ENCODE peak calls at places on chromosomes 5 and 9, in seven cellular contexts. M, R, N, U, K, H and Q are unnamed samples.

GRCh38 chr5:32538031-32538547 is 47.3 kb upstream of the SUB1 start:
- DNase-seq in M (peak), R (no peak), N (peak), U (no peak), K (no peak), H (no peak), Q (no peak)

GRCh38 chr5:138955013-138955660 is 80.0 kb upstream of the LRRTM2 start:
- DNase-seq in M (peak), R (no peak), N (no peak), U (peak), K (peak), H (peak), Q (no peak)

GRCh38 chr5:167939686-167940085 is 351.8 kb upstream of the WWC1 start:
- DNase-seq in M (no peak), R (peak), N (no peak), U (no peak), K (no peak), H (no peak), Q (no peak)

GRCh38 chr5:73641811-73642210 is 15.8 kb downstream of the ARHGEF28 start:
- DNase-seq in M (no peak), R (no peak), N (no peak), U (peak), K (no peak), H (no peak), Q (no peak)

GRCh38 chr9:94728719-94729118 is 2.2 kb downstream of the AOPEP start:
- DNase-seq in M (no peak), R (no peak), N (no peak), U (no peak), K (no peak), H (no peak), Q (no peak)

GRCh38 chr5:175381116-175381515 is 62.9 kb downstream of the DRD1 start:
- DNase-seq in M (no peak), R (no peak), N (no peak), U (no peak), K (no peak), H (no peak), Q (no peak)

GRCh38 chr5:14663734-14664269 is 716 bp upstream of the OTULIN start:
- DNase-seq in M (peak), R (no peak), N (peak), U (peak), K (peak), H (peak), Q (no peak)

GRCh38 chr5:73841641-73842040 is 215.6 kb downstream of the ARHGEF28 start:
- DNase-seq in M (no peak), R (no peak), N (no peak), U (no peak), K (no peak), H (no peak), Q (no peak)

GRCh38 chr9:24712190-24712589 is 166.5 kb upstream of the IZUMO3 start:
- DNase-seq in M (no peak), R (no peak), N (no peak), U (no peak), K (no peak), H (no peak), Q (no peak)

GRCh38 chr9:83622433-83622813 is 520 bp upstream of the IDNK start:
- DNase-seq in M (no peak), R (no peak), N (no peak), U (no peak), K (no peak), H (no peak), Q (no peak)

GRCh38 chr9:114316605-114317230 is 6.2 kb upstream of the ORM1 start:
- DNase-seq in M (no peak), R (peak), N (no peak), U (peak), K (no peak), H (no peak), Q (no peak)

GRCh38 chr5:14718778-14719177 is 54.3 kb downstream of the OTULIN start:
- DNase-seq in M (no peak), R (no peak), N (no peak), U (no peak), K (no peak), H (no peak), Q (no peak)

GRCh38 chr9:111066427-111066826 is 28.2 kb upstream of the LPAR1 start:
- DNase-seq in M (no peak), R (no peak), N (no peak), U (no peak), K (no peak), H (no peak), Q (peak)

GRCh38 chr5:38008198-38008597 is 168.4 kb upstream of the GDNF start:
- DNase-seq in M (no peak), R (no peak), N (no peak), U (no peak), K (peak), H (no peak), Q (no peak)

GRCh38 chr5:125043781-125044391 is 297.4 kb upstream of the ZNF608 start:
- DNase-seq in M (no peak), R (peak), N (peak), U (no peak), K (peak), H (peak), Q (peak)

GRCh38 chr5:143066556-143067281 is 296.5 kb downstream of the ARHGAP26 start:
- DNase-seq in M (no peak), R (no peak), N (no peak), U (no peak), K (no peak), H (peak), Q (no peak)

GRCh38 chr9:137411670-137412380 is 11.1 kb downstream of the EXD3 start:
- DNase-seq in M (peak), R (peak), N (peak), U (no peak), K (peak), H (peak), Q (peak)

GRCh38 chr9:88852794-88853193 is 138.5 kb upstream of the S1PR3 start:
- DNase-seq in M (no peak), R (peak), N (peak), U (no peak), K (peak), H (no peak), Q (peak)

GRCh38 chr5:141338538-141339306 is at the start of gene PCDHGA2:
- DNase-seq in M (no peak), R (peak), N (peak), U (peak), K (peak), H (no peak), Q (peak)

GRCh38 chr9:121598167-121599000 is 53.0 kb upstream of the DAB2IP start:
- DNase-seq in M (no peak), R (peak), N (peak), U (no peak), K (peak), H (peak), Q (peak)

GRCh38 chr9:136965771-136966484 is 11.4 kb upstream of the PTGDS start:
- DNase-seq in M (no peak), R (no peak), N (no peak), U (no peak), K (no peak), H (no peak), Q (no peak)

GRCh38 chr5:172716796-172717313 is 54.1 kb downstream of the DUSP1 start:
- DNase-seq in M (peak), R (peak), N (peak), U (peak), K (peak), H (peak), Q (peak)

GRCh38 chr9:91378695-91379127 is 17.0 kb upstream of the AUH start:
- DNase-seq in M (no peak), R (peak), N (peak), U (no peak), K (peak), H (no peak), Q (peak)

GRCh38 chr9:116697341-116697740 is 10.2 kb downstream of the TRIM32 start:
- DNase-seq in M (no peak), R (peak), N (peak), U (no peak), K (peak), H (no peak), Q (no peak)

GRCh38 chr9:112856843-112857242 is 33.8 kb downstream of the SLC46A2 start:
- DNase-seq in M (no peak), R (no peak), N (no peak), U (no peak), K (no peak), H (no peak), Q (no peak)

GRCh38 chr5:91503321-91503720 is 120.2 kb upstream of the ARRDC3 start:
- DNase-seq in M (no peak), R (no peak), N (no peak), U (no peak), K (no peak), H (no peak), Q (no peak)

GRCh38 chr5:159337291-159337974 is 7.1 kb upstream of the IL12B start:
- DNase-seq in M (no peak), R (peak), N (peak), U (no peak), K (peak), H (no peak), Q (peak)

GRCh38 chr9:16257604-16258003 is 612.9 kb downstream of the BNC2 start:
- DNase-seq in M (no peak), R (no peak), N (peak), U (no peak), K (peak), H (no peak), Q (no peak)

GRCh38 chr5:66454186-66455078 is 141.8 kb upstream of the MAST4 start:
- DNase-seq in M (no peak), R (peak), N (peak), U (no peak), K (peak), H (no peak), Q (peak)

GRCh38 chr5:95823738-95824609 is 1.4 kb upstream of the GLRX start:
- DNase-seq in M (peak), R (peak), N (peak), U (no peak), K (peak), H (peak), Q (peak)

GRCh38 chr5:110815916-110816605 is 77.3 kb downstream of the SLC25A46 start:
- DNase-seq in M (no peak), R (peak), N (peak), U (no peak), K (peak), H (no peak), Q (peak)

GRCh38 chr9:91758491-91758981 is 191.5 kb downstream of the ROR2 start:
- DNase-seq in M (no peak), R (no peak), N (peak), U (peak), K (peak), H (no peak), Q (peak)

GRCh38 chr9:96169488-96169887 is 132.5 kb downstream of the HSD17B3 start:
- DNase-seq in M (peak), R (no peak), N (no peak), U (no peak), K (peak), H (no peak), Q (no peak)

GRCh38 chr9:75739884-75740611 is 150.4 kb upstream of the PCSK5 start:
- DNase-seq in M (no peak), R (no peak), N (no peak), U (peak), K (no peak), H (peak), Q (no peak)

GRCh38 chr5:39209924-39210323 is 9.4 kb downstream of the FYB1 start:
- DNase-seq in M (peak), R (no peak), N (no peak), U (no peak), K (no peak), H (peak), Q (no peak)

GRCh38 chr9:108022246-108022935 is 532.8 kb upstream of the KLF4 start:
- DNase-seq in M (no peak), R (no peak), N (no peak), U (no peak), K (no peak), H (no peak), Q (no peak)

GRCh38 chr5:100823812-100824211 is 79.3 kb downstream of the ST8SIA4 start:
- DNase-seq in M (no peak), R (no peak), N (no peak), U (no peak), K (no peak), H (no peak), Q (no peak)

GRCh38 chr5:17216974-17217325 is 481 bp upstream of the BASP1 start:
- DNase-seq in M (peak), R (peak), N (peak), U (peak), K (peak), H (peak), Q (peak)

DNA sequence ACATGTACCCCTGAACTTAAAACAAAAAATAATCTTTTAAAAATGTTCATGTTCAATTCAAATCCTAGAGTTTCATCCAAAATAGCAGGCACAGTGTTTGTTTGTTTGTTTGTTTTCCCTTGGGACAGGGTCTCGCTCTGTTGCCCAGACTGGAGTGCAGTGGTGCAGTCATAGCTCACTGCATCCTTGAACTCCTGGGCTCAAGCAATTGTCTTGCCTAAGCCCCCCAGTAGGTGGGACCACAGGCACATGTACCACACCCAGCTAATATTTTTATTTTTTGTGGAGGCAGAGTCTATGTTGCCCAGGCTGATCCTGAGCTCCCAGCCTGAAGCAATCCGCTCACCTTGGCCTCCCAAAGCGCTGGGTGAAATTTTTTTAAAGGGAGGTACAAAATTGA is 5.0 kb upstream of the POLR1E start:
- DNase-seq in M (no peak), R (no peak), N (no peak), U (no peak), K (no peak), H (no peak), Q (no peak)
- TF ChIP-seq CTCF in M (no peak), R (no peak), N (no peak), U (no peak), K (peak), H (no peak), Q (no peak)

GRCh38 chr5:68330564-68330963 is 115.0 kb downstream of the PIK3R1 start:
- DNase-seq in M (no peak), R (peak), N (no peak), U (no peak), K (peak), H (no peak), Q (peak)

GRCh38 chr5:68334550-68334880 is 119.0 kb downstream of the PIK3R1 start:
- DNase-seq in M (no peak), R (no peak), N (no peak), U (no peak), K (no peak), H (no peak), Q (no peak)

GRCh38 chr5:68333649-68334549 is 118.3 kb downstream of the PIK3R1 start:
- DNase-seq in M (no peak), R (peak), N (peak), U (no peak), K (peak), H (no peak), Q (peak)

GRCh38 chr5:68331202-68332108 is 115.9 kb downstream of the PIK3R1 start:
- DNase-seq in M (no peak), R (peak), N (peak), U (no peak), K (peak), H (no peak), Q (peak)

DNA sequence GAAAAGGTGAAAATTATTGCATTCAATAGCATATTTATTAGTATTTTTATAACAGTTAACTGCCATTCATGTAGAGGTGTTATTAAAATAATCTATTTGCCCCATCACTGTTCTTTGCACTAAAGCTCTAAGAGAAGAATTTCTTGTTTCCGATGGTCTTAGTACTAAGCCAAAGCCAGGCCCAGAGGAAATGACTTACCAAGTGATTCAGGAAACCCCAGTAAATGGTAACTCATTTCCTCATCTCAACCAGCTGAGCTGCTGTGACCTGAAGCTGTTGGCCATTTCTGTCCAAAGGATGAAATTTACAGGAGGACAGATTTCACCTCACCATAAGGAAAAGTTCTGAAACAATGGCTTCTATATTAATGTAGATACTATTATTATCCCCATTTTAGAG is 117.0 kb downstream of the PIK3R1 start:
- DNase-seq in M (no peak), R (no peak), N (peak), U (no peak), K (no peak), H (no peak), Q (peak)
- H3K4me3 ChIP-seq in M (no peak), R (no peak), N (no peak), U (no peak), K (no peak), H (no peak), Q (no peak)

DNA sequence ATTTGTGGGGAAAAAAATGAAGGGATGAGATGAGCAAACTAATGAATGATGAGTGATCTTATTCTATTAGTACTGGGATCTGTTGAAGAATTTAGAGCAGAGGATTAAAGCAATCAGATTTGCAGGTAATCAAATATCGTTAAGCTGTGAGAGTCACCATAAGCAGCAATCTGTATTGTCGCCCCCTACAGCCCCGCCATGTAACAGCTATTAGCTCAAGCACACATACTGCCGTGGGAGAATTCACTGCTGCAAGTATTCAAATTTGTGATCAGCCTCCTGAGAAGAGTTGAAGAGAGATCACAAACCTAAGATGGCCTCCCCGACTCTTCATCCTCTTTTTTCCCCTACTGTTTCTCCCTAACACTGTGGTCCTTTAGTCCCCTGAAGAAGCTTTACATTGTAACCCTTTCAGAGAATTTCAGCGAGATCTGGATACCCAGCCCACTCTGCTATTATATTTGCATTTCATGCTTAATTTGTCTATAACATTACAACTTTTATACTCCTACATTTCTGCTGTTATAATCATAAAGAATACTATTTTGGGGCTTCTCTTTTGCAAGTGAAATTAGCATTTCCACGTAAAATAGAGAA is 28.5 kb upstream of the PHF24 start:
- DNase-seq in M (no peak), R (peak), N (peak), U (peak), K (peak), H (no peak), Q (peak)
- TF ChIP-seq CTCF in M (no peak), R (peak), N (peak), U (peak), K (peak), H (peak), Q (peak)

GRCh38 chr9:123304340-123304691 is 35.9 kb upstream of the STRBP start:
- DNase-seq in M (no peak), R (no peak), N (no peak), U (no peak), K (no peak), H (no peak), Q (no peak)
- H3K4me3 ChIP-seq in M (no peak), R (no peak), N (no peak), U (no peak), K (no peak), H (no peak), Q (no peak)

DNA sequence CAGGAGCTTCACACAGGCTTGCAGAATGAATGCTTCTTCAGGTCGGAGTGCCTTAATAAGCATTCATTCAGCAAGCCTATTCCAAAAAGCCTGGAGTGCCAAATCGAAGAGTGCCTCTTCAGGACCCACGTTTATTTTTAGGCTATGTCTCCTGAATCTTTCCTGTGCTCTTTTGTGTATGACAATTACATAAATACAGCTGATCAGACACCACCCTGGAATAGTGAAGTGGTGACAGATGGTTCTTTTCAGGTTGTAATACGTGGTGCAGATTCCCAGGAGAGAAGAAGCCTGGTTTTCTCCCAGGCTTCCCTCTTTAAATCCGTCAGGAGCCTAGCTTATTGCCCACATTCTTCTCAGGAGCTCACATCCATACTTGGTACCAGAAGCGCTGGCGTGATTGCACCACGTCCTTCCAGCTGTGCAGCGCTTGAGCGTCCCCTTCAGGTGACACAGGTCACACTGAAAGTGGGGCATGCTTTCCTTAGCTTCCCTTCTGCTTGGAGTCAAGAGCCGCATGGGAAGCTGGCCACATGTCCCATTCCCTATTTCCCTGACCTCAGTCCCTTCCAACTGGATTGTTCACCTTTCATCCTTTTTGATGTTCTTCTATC is 123.1 kb downstream of the ADCY2 start:
- DNase-seq in M (no peak), R (no peak), N (no peak), U (peak), K (no peak), H (peak), Q (no peak)
- TF ChIP-seq CTCF in M (no peak), R (no peak), N (no peak), U (peak), K (no peak), H (peak), Q (no peak)

GRCh38 chr5:113213551-113213971 is 221.2 kb downstream of the TSSK1B start:
- DNase-seq in M (no peak), R (no peak), N (no peak), U (peak), K (no peak), H (no peak), Q (no peak)
- H3K4me3 ChIP-seq in M (no peak), R (no peak), N (no peak), U (peak), K (no peak), H (no peak), Q (no peak)

GRCh38 chr5:164498393-164498792 is 993.0 kb downstream of the MAT2B start:
- DNase-seq in M (no peak), R (no peak), N (no peak), U (no peak), K (no peak), H (no peak), Q (no peak)

GRCh38 chr5:164500856-164501255 is 995.4 kb downstream of the MAT2B start:
- DNase-seq in M (no peak), R (no peak), N (no peak), U (no peak), K (no peak), H (no peak), Q (no peak)

GRCh38 chr5:164505791-164506190 is 1000.4 kb downstream of the MAT2B start:
- DNase-seq in M (no peak), R (no peak), N (no peak), U (no peak), K (no peak), H (no peak), Q (no peak)

GRCh38 chr5:164501344-164501743 is 995.9 kb downstream of the MAT2B start:
- DNase-seq in M (no peak), R (no peak), N (no peak), U (no peak), K (no peak), H (no peak), Q (no peak)

GRCh38 chr5:164504141-164504772 is 998.8 kb downstream of the MAT2B start:
- DNase-seq in M (no peak), R (peak), N (peak), U (peak), K (peak), H (no peak), Q (peak)
- TF ChIP-seq CTCF in M (peak), R (peak), N (peak), U (peak), K (peak), H (peak), Q (peak)

GRCh38 chr5:1268056-1268455 is 26.8 kb downstream of the TERT start:
- DNase-seq in M (no peak), R (no peak), N (no peak), U (no peak), K (no peak), H (no peak), Q (no peak)
- H3K4me3 ChIP-seq in M (no peak), R (no peak), N (no peak), U (no peak), K (no peak), H (no peak), Q (no peak)